ENCODE peak calls at places on chromosomes 11 and 22, in eight cellular contexts. One of them, this sample, is unnamed.

GRCh38 chr11:30346068-30346688 is 23.3 kb downstream of the ARL14EP start:
- DNase-seq in tibial nerve: peak
- DNase-seq in esophagus squamous epithelium: no peak
- DNase-seq in CD8-positive, alpha-beta memory T cell: peak
- DNase-seq in neural progenitor cell: peak
- DNase-seq in A673: peak
- DNase-seq in MM.1S: peak
- DNase-seq in lower lobe of right lung: no peak
- DNase-seq in this sample: peak

GRCh38 chr11:103792981-103793468 is 243.4 kb upstream of the DDI1 start:
- DNase-seq in esophagus squamous epithelium: no peak
- DNase-seq in lower lobe of right lung: no peak
- DNase-seq in tibial nerve: no peak
- DNase-seq in A673: no peak
- DNase-seq in MM.1S: no peak
- DNase-seq in CD8-positive, alpha-beta memory T cell: no peak
- DNase-seq in neural progenitor cell: no peak
- DNase-seq in this sample: no peak

GRCh38 chr22:44532466-44533025 is 34.5 kb upstream of the RTL6 start:
- DNase-seq in esophagus squamous epithelium: no peak
- DNase-seq in A673: no peak
- DNase-seq in MM.1S: no peak
- DNase-seq in lower lobe of right lung: no peak
- DNase-seq in CD8-positive, alpha-beta memory T cell: no peak
- DNase-seq in neural progenitor cell: no peak
- DNase-seq in tibial nerve: no peak
- DNase-seq in this sample: no peak

GRCh38 chr11:81792416-81792815 is 941.2 kb downstream of the FAM181B start:
- DNase-seq in tibial nerve: no peak
- DNase-seq in esophagus squamous epithelium: no peak
- DNase-seq in neural progenitor cell: no peak
- DNase-seq in MM.1S: no peak
- DNase-seq in A673: no peak
- DNase-seq in CD8-positive, alpha-beta memory T cell: no peak
- DNase-seq in lower lobe of right lung: no peak
- DNase-seq in this sample: no peak

GRCh38 chr22:39148727-39149535 is 3.5 kb downstream of the CBX7 start:
- DNase-seq in A673: peak
- DNase-seq in tibial nerve: peak
- DNase-seq in MM.1S: peak
- DNase-seq in neural progenitor cell: peak
- DNase-seq in CD8-positive, alpha-beta memory T cell: peak
- DNase-seq in lower lobe of right lung: no peak
- DNase-seq in esophagus squamous epithelium: no peak
- DNase-seq in this sample: no peak

GRCh38 chr11:55707029-55707428 is 45.0 kb downstream of the OR4C6 start:
- DNase-seq in esophagus squamous epithelium: no peak
- DNase-seq in neural progenitor cell: peak
- DNase-seq in lower lobe of right lung: no peak
- DNase-seq in CD8-positive, alpha-beta memory T cell: no peak
- DNase-seq in tibial nerve: no peak
- DNase-seq in A673: peak
- DNase-seq in MM.1S: peak
- DNase-seq in this sample: peak

GRCh38 chr11:35173620-35174278 is 34.8 kb downstream of the CD44 start:
- DNase-seq in A673: no peak
- DNase-seq in CD8-positive, alpha-beta memory T cell: peak
- DNase-seq in esophagus squamous epithelium: no peak
- DNase-seq in neural progenitor cell: no peak
- DNase-seq in tibial nerve: no peak
- DNase-seq in MM.1S: no peak
- DNase-seq in lower lobe of right lung: no peak
- DNase-seq in this sample: no peak

GRCh38 chr22:35538801-35539321 is 1.8 kb upstream of the RASD2 start:
- DNase-seq in CD8-positive, alpha-beta memory T cell: no peak
- DNase-seq in lower lobe of right lung: no peak
- DNase-seq in tibial nerve: no peak
- DNase-seq in A673: peak
- DNase-seq in MM.1S: peak
- DNase-seq in esophagus squamous epithelium: no peak
- DNase-seq in neural progenitor cell: peak
- DNase-seq in this sample: peak

GRCh38 chr11:65652511-65653228 is 10.0 kb downstream of the RELA start:
- DNase-seq in A673: peak
- DNase-seq in tibial nerve: peak
- DNase-seq in MM.1S: peak
- DNase-seq in neural progenitor cell: peak
- DNase-seq in lower lobe of right lung: peak
- DNase-seq in CD8-positive, alpha-beta memory T cell: peak
- DNase-seq in esophagus squamous epithelium: no peak
- DNase-seq in this sample: peak

GRCh38 chr22:46437990-46438389 is 99.4 kb downstream of the CELSR1 start:
- DNase-seq in A673: no peak
- DNase-seq in MM.1S: no peak
- DNase-seq in tibial nerve: no peak
- DNase-seq in lower lobe of right lung: no peak
- DNase-seq in CD8-positive, alpha-beta memory T cell: no peak
- DNase-seq in neural progenitor cell: no peak
- DNase-seq in esophagus squamous epithelium: no peak
- DNase-seq in this sample: no peak

GRCh38 chr11:108364159-108364558 is 103.2 kb downstream of the C11orf65 start:
- DNase-seq in CD8-positive, alpha-beta memory T cell: no peak
- DNase-seq in lower lobe of right lung: no peak
- DNase-seq in neural progenitor cell: no peak
- DNase-seq in tibial nerve: no peak
- DNase-seq in esophagus squamous epithelium: no peak
- DNase-seq in MM.1S: no peak
- DNase-seq in A673: no peak
- DNase-seq in this sample: peak

GRCh38 chr11:8604078-8604723 is 10.2 kb upstream of the STK33 start:
- DNase-seq in A673: peak
- DNase-seq in esophagus squamous epithelium: no peak
- DNase-seq in neural progenitor cell: peak
- DNase-seq in MM.1S: peak
- DNase-seq in lower lobe of right lung: peak
- DNase-seq in CD8-positive, alpha-beta memory T cell: no peak
- DNase-seq in tibial nerve: peak
- DNase-seq in this sample: peak

GRCh38 chr11:66561178-66561974 is 7.0 kb downstream of the CTSF start:
- DNase-seq in neural progenitor cell: no peak
- DNase-seq in CD8-positive, alpha-beta memory T cell: no peak
- DNase-seq in tibial nerve: no peak
- DNase-seq in esophagus squamous epithelium: no peak
- DNase-seq in lower lobe of right lung: no peak
- DNase-seq in A673: no peak
- DNase-seq in MM.1S: no peak
- DNase-seq in this sample: no peak

GRCh38 chr11:118885831-118886571 is 2.3 kb downstream of the CXCR5 start:
- DNase-seq in lower lobe of right lung: no peak
- DNase-seq in MM.1S: no peak
- DNase-seq in neural progenitor cell: no peak
- DNase-seq in A673: no peak
- DNase-seq in CD8-positive, alpha-beta memory T cell: no peak
- DNase-seq in tibial nerve: no peak
- DNase-seq in esophagus squamous epithelium: no peak
- DNase-seq in this sample: no peak

GRCh38 chr11:118884613-118885274 is 1.1 kb downstream of the CXCR5 start:
- DNase-seq in lower lobe of right lung: no peak
- DNase-seq in CD8-positive, alpha-beta memory T cell: no peak
- DNase-seq in tibial nerve: no peak
- DNase-seq in MM.1S: no peak
- DNase-seq in neural progenitor cell: no peak
- DNase-seq in A673: no peak
- DNase-seq in esophagus squamous epithelium: no peak
- DNase-seq in this sample: no peak

GRCh38 chr11:118883368-118884071 is at the start of gene CXCR5:
- DNase-seq in neural progenitor cell: no peak
- DNase-seq in lower lobe of right lung: no peak
- DNase-seq in CD8-positive, alpha-beta memory T cell: no peak
- DNase-seq in esophagus squamous epithelium: no peak
- DNase-seq in MM.1S: no peak
- DNase-seq in tibial nerve: no peak
- DNase-seq in A673: no peak
- DNase-seq in this sample: no peak

GRCh38 chr11:118886681-118887111 is 3.0 kb downstream of the CXCR5 start:
- DNase-seq in MM.1S: no peak
- DNase-seq in lower lobe of right lung: no peak
- DNase-seq in esophagus squamous epithelium: no peak
- DNase-seq in tibial nerve: no peak
- DNase-seq in CD8-positive, alpha-beta memory T cell: no peak
- DNase-seq in neural progenitor cell: no peak
- DNase-seq in A673: no peak
- DNase-seq in this sample: no peak

DNA sequence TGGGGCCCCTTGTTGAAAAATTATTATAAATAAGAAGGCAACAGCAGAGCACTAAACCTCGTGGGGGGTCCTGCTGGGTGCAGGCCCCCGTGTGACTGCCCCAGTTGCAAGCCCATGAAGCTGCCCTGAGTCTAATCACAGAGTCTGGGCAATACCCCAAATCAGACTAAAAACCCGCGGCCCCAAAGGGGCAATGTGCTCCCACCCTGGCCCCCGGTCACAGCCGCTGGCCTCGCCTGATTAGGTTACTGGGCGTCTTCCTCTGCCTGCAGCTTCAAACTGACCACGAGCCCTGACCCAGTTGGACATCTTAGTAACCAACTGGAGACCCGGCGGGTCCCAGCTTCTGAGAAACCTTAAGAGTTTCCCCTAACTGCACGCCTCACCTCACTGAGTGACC is 1.6 kb downstream of the CXCR5 start:
- DNase-seq in esophagus squamous epithelium: no peak
- DNase-seq in A673: no peak
- DNase-seq in neural progenitor cell: no peak
- DNase-seq in tibial nerve: no peak
- DNase-seq in MM.1S: no peak
- DNase-seq in lower lobe of right lung: no peak
- DNase-seq in CD8-positive, alpha-beta memory T cell: no peak
- DNase-seq in this sample: no peak
- H3K27ac ChIP-seq in esophagus squamous epithelium: no peak
- H3K27ac ChIP-seq in A673: no peak
- H3K27ac ChIP-seq in neural progenitor cell: no peak
- H3K27ac ChIP-seq in tibial nerve: no peak
- H3K27ac ChIP-seq in MM.1S: no peak
- H3K27ac ChIP-seq in lower lobe of right lung: no peak
- H3K27ac ChIP-seq in CD8-positive, alpha-beta memory T cell: no peak
- H3K27ac ChIP-seq in this sample: no peak

DNA sequence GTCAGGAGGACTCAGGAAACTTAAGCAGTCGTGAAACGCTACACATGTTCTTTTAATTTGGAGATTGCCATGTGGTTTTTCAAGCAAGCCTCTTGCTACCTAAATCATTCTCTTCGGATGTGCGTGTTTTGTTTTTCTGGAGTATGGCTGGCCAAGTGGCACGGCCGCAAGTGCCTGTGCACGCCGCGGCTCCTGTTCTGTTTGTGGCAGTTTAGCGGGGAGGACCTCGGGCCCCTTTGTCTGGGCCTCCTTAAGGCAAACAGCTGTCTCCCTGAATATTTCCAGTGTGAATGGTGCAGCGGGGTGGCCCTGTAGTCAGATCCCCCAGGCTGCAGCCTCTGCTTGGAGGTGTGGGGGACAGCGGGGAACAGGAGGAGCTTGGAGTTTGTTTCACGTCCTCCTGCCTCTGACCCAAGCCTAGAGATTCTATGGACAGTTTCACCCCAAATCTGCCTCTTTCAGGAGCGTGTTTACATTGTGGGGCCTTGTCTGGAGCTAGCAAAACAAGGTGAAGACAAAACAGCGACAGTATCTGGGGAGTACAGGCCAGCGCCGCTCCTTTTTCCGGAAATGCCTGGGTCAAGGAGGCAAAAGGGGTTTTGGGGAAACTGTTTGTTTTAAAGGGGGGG is 1.3 kb downstream of the LRP5 start:
- DNase-seq in MM.1S: no peak
- DNase-seq in esophagus squamous epithelium: no peak
- DNase-seq in tibial nerve: no peak
- DNase-seq in neural progenitor cell: peak
- DNase-seq in A673: peak
- DNase-seq in lower lobe of right lung: no peak
- DNase-seq in CD8-positive, alpha-beta memory T cell: no peak
- DNase-seq in this sample: peak
- H3K27ac ChIP-seq in MM.1S: no peak
- H3K27ac ChIP-seq in esophagus squamous epithelium: peak
- H3K27ac ChIP-seq in tibial nerve: peak
- H3K27ac ChIP-seq in neural progenitor cell: no peak
- H3K27ac ChIP-seq in A673: peak
- H3K27ac ChIP-seq in lower lobe of right lung: peak
- H3K27ac ChIP-seq in CD8-positive, alpha-beta memory T cell: peak
- H3K27ac ChIP-seq in this sample: no peak

GRCh38 chr11:132022285-132022684 is 651.9 kb downstream of the NTM start:
- DNase-seq in A673: no peak
- DNase-seq in CD8-positive, alpha-beta memory T cell: no peak
- DNase-seq in lower lobe of right lung: no peak
- DNase-seq in MM.1S: no peak
- DNase-seq in tibial nerve: no peak
- DNase-seq in esophagus squamous epithelium: no peak
- DNase-seq in neural progenitor cell: no peak
- DNase-seq in this sample: no peak

GRCh38 chr11:132022718-132023117 is 652.3 kb downstream of the NTM start:
- DNase-seq in A673: peak
- DNase-seq in tibial nerve: no peak
- DNase-seq in CD8-positive, alpha-beta memory T cell: no peak
- DNase-seq in MM.1S: no peak
- DNase-seq in esophagus squamous epithelium: no peak
- DNase-seq in lower lobe of right lung: no peak
- DNase-seq in neural progenitor cell: no peak
- DNase-seq in this sample: peak

GRCh38 chr11:132024587-132025295 is 654.3 kb downstream of the NTM start:
- DNase-seq in tibial nerve: no peak
- DNase-seq in CD8-positive, alpha-beta memory T cell: no peak
- DNase-seq in esophagus squamous epithelium: no peak
- DNase-seq in MM.1S: no peak
- DNase-seq in lower lobe of right lung: no peak
- DNase-seq in neural progenitor cell: no peak
- DNase-seq in A673: no peak
- DNase-seq in this sample: peak

DNA sequence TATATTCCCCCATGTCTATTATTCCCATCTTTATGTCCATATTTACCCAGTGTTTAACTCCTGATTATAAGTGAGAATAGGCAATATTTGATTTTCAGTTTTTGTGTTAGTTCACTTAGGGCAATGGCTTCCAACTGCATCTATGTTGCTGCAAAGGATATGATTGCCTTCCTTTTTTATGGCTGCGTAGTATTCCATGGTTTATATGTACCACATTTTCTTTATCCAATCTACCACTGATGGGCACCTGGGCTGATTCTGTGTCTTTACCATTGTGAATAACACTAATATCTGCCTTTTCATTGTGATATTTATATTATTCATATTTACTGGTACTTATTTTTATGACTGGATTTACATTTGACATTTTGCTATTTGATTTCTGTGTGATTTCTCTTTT is 649.6 kb downstream of the NTM start:
- DNase-seq in MM.1S: no peak
- DNase-seq in tibial nerve: no peak
- DNase-seq in neural progenitor cell: no peak
- DNase-seq in CD8-positive, alpha-beta memory T cell: no peak
- DNase-seq in esophagus squamous epithelium: no peak
- DNase-seq in lower lobe of right lung: no peak
- DNase-seq in A673: no peak
- DNase-seq in this sample: no peak
- H3K27ac ChIP-seq in MM.1S: no peak
- H3K27ac ChIP-seq in tibial nerve: no peak
- H3K27ac ChIP-seq in neural progenitor cell: no peak
- H3K27ac ChIP-seq in CD8-positive, alpha-beta memory T cell: no peak
- H3K27ac ChIP-seq in esophagus squamous epithelium: no peak
- H3K27ac ChIP-seq in lower lobe of right lung: no peak
- H3K27ac ChIP-seq in A673: no peak
- H3K27ac ChIP-seq in this sample: no peak

GRCh38 chr11:72649215-72649976 is 24.8 kb downstream of the PDE2A start:
- DNase-seq in esophagus squamous epithelium: no peak
- DNase-seq in A673: no peak
- DNase-seq in MM.1S: no peak
- DNase-seq in neural progenitor cell: no peak
- DNase-seq in lower lobe of right lung: no peak
- DNase-seq in CD8-positive, alpha-beta memory T cell: no peak
- DNase-seq in tibial nerve: no peak
- DNase-seq in this sample: no peak
- H3K27ac ChIP-seq in esophagus squamous epithelium: no peak
- H3K27ac ChIP-seq in A673: no peak
- H3K27ac ChIP-seq in MM.1S: no peak
- H3K27ac ChIP-seq in neural progenitor cell: no peak
- H3K27ac ChIP-seq in lower lobe of right lung: no peak
- H3K27ac ChIP-seq in CD8-positive, alpha-beta memory T cell: no peak
- H3K27ac ChIP-seq in tibial nerve: no peak
- H3K27ac ChIP-seq in this sample: no peak